ENCODE peak calls at places on chromosomes 1 and 21, in six cellular contexts. F is GM23248, K is HCT116, B is hepatocyte, Y is SK-N-SH, H is neural progenitor cell. R is an unnamed sample.
A peak's percentile ranks its signal among the peaks of the same experiment; 100 is the strongest.

GRCh38 chr1:1091344-1092148 is 17.4 kb upstream of the RNF223 start:
- DNase-seq in K (no peak), H (no peak), F (peak; percentile 33), B (peak; percentile 6), Y (peak; percentile 85), R (no peak)

GRCh38 chr21:39867198-39867650 is at the start of gene PCP4:
- DNase-seq in B (peak; percentile 83), F (peak; percentile 40), H (peak; percentile 93), Y (peak; percentile 71), K (peak; percentile 27), R (peak; percentile 74)

GRCh38 chr1:193937308-193937707 is 750.9 kb upstream of the B3GALT2 start:
- DNase-seq in K (no peak), F (no peak), B (no peak), H (no peak), Y (no peak), R (peak; percentile 13)

GRCh38 chr1:56877973-56878372 is 23.4 kb downstream of the C8A start:
- DNase-seq in F (peak; percentile 44), B (no peak), H (no peak), Y (no peak), K (no peak), R (no peak)

GRCh38 chr1:217482356-217483102 is 148.4 kb downstream of the GPATCH2 start:
- DNase-seq in K (peak; percentile 8), F (peak; percentile 91), B (no peak), Y (no peak), H (no peak), R (peak; percentile 88)

GRCh38 chr1:1435094-1435903 is at the start of gene VWA1:
- DNase-seq in H (peak; percentile 86), Y (peak; percentile 99), K (no peak), F (peak; percentile 87), B (peak; percentile 92), R (peak; percentile 88)

GRCh38 chr1:177173976-177174375 is 3.2 kb downstream of the BRINP2 start:
- DNase-seq in Y (no peak), F (no peak), H (no peak), B (no peak), K (no peak), R (no peak)

GRCh38 chr1:210223174-210223904 is 9.3 kb upstream of the SERTAD4 start:
- DNase-seq in H (no peak), F (no peak), B (no peak), K (no peak), Y (no peak), R (no peak)

GRCh38 chr1:184036517-184036949 is 995 bp downstream of the COLGALT2 start:
- DNase-seq in F (peak; percentile 45), K (no peak), B (no peak), Y (peak; percentile 80), H (peak; percentile 69), R (no peak)

GRCh38 chr1:231460614-231461013 is 38.5 kb upstream of the EGLN1 start:
- DNase-seq in Y (no peak), H (no peak), K (no peak), B (no peak), F (no peak), R (no peak)

GRCh38 chr21:14752006-14752909 is 206.1 kb upstream of the SAMSN1 start:
- DNase-seq in B (no peak), H (no peak), K (no peak), F (no peak), Y (no peak), R (no peak)

GRCh38 chr1:10306435-10306834 is 92.4 kb upstream of the PGD start:
- DNase-seq in F (no peak), K (no peak), Y (no peak), H (no peak), B (no peak), R (no peak)

GRCh38 chr1:185813401-185813979 is 79.3 kb downstream of the HMCN1 start:
- DNase-seq in K (peak; percentile 43), B (peak; percentile 67), F (peak; percentile 75), H (peak; percentile 61), Y (peak; percentile 11), R (peak; percentile 73)

GRCh38 chr1:8903908-8904650 is 25.6 kb upstream of the ENO1 start:
- DNase-seq in H (no peak), Y (peak; percentile 49), F (peak; percentile 98), B (peak; percentile 67), K (no peak), R (peak; percentile 98)

GRCh38 chr1:19622204-19622603 is 21.9 kb upstream of the NBL1 start:
- DNase-seq in Y (no peak), F (peak; percentile 90), H (no peak), K (no peak), B (no peak), R (no peak)

GRCh38 chr21:46551636-46552241 is 53.1 kb downstream of the S100B start:
- DNase-seq in H (no peak), B (no peak), Y (no peak), K (no peak), F (no peak), R (no peak)

GRCh38 chr1:246971322-246971721 is 36.5 kb downstream of the ZNF695 start:
- DNase-seq in K (no peak), F (peak; percentile 66), H (peak; percentile 62), Y (no peak), B (peak; percentile 63), R (peak; percentile 31)

GRCh38 chr1:4847731-4848130 is 193.3 kb downstream of the AJAP1 start:
- DNase-seq in H (no peak), K (no peak), Y (no peak), F (no peak), B (no peak), R (no peak)

GRCh38 chr1:180580237-180580636 is 21.5 kb downstream of the OVAAL start:
- DNase-seq in K (no peak), Y (peak; percentile 33), F (peak; percentile 37), H (peak; percentile 43), B (peak; percentile 48), R (peak; percentile 17)

GRCh38 chr1:9894115-9894514 is 16.0 kb downstream of the CTNNBIP1 start:
- DNase-seq in H (no peak), K (no peak), B (no peak), F (peak; percentile 9), Y (no peak), R (no peak)

GRCh38 chr1:169148472-169149252 is 42.2 kb downstream of the ATP1B1 start:
- DNase-seq in F (no peak), K (no peak), Y (no peak), B (peak; percentile 59), H (no peak), R (no peak)

GRCh38 chr1:182391362-182392044 is at the start of gene GLUL:
- DNase-seq in K (peak; percentile 68), H (peak; percentile 98), B (peak; percentile 97), Y (peak; percentile 98), F (peak; percentile 95), R (peak; percentile 88)

GRCh38 chr1:182388392-182389134 is 3.0 kb downstream of the GLUL start:
- DNase-seq in F (peak; percentile 22), Y (no peak), B (no peak), H (peak; percentile 54), K (no peak), R (no peak)

GRCh38 chr1:182387566-182387965 is 4.0 kb downstream of the GLUL start:
- DNase-seq in F (no peak), K (no peak), Y (no peak), H (no peak), B (no peak), R (no peak)

GRCh38 chr1:182391028-182391361 is 595 bp downstream of the GLUL start:
- DNase-seq in H (no peak), F (no peak), K (no peak), B (no peak), Y (no peak), R (no peak)

GRCh38 chr1:182389619-182390047 is 2.0 kb downstream of the GLUL start:
- DNase-seq in F (peak; percentile 40), Y (peak; percentile 9), B (no peak), H (peak; percentile 37), K (no peak), R (no peak)
- TF ChIP-seq EZH2phosphoT487 in F (no peak), Y (no peak), B (no peak), H (no peak), K (no peak), R (no peak)

DNA sequence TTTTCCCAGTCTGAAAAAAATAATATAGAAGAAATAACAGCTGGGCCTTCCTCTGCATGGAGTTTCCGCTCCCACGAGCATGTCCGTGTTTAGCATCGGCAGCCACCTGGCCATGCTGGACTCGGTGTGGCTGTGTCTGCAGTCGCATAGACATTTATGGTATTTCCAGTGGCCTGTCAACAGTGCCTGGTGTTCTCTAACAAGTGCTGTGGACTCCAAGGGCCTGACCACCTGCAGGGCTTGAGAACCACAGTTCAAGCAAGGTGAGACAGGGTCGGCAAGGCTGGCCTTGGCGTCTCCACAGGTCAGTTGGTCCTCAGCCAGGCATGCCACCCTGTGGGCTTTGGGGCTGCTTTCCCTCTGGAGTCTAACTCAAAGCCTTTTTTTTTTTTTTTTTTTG is 124.8 kb downstream of the PGBD5 start:
- DNase-seq in B (no peak), F (no peak), K (no peak), H (no peak), Y (no peak), R (no peak)
- H3K4me1 ChIP-seq in B (no peaks in the 10 kb centered on the region), F (peaks cover 9% of the 10 kb centered on the region), K (no peaks in the 10 kb centered on the region), H (no peaks in the 10 kb centered on the region), Y (no peaks in the 10 kb centered on the region), R (no peaks in the 10 kb centered on the region)

DNA sequence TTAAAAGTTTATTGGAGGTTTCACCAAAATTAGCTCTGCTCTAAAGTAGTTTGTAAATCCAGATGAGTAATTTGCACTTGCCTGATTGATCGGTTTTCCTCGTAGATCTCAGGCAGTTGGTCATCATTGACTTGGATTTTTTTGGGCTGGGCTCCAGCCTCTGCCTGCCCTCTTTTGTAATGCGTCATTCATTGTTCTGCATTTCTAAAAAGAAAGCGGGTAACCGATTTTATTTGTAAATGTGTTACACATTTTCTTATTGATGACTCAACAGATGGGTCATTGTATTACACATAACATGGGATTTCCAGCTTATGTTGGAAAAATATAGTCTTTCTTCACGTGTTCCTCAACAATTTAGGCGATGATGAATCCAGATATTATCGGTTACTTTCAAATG is 5.5 kb downstream of the ETS2 start:
- DNase-seq in F (peak; percentile 97), H (no peak), Y (no peak), B (no peak), K (no peak), R (peak; percentile 99)
- TF ChIP-seq EZH2phosphoT487 in F (no peak), H (no peak), Y (no peak), B (no peak), K (no peak), R (no peak)

GRCh38 chr1:46601257-46602007 is 2.6 kb downstream of the MKNK1 start:
- DNase-seq in F (no peak), B (no peak), Y (no peak), H (no peak), K (no peak), R (no peak)
- H3K4me1 ChIP-seq in F (peaks cover 3% of the 10 kb centered on the region), B (peaks cover 20% of the 10 kb centered on the region), Y (no peaks in the 10 kb centered on the region), H (peaks cover 13% of the 10 kb centered on the region), K (no peaks in the 10 kb centered on the region), R (peaks cover 24% of the 10 kb centered on the region)

GRCh38 chr1:23619299-23620188 is 60.2 kb upstream of the ID3 start:
- DNase-seq in F (peak; percentile 54), Y (peak; percentile 78), K (no peak), H (peak; percentile 63), B (peak; percentile 80), R (peak; percentile 63)
- TF ChIP-seq EZH2phosphoT487 in F (no peak), Y (no peak), K (no peak), H (peak; percentile 20), B (no peak), R (no peak)

R was measured in PC-3.